ENCODE peak calls at places on chromosomes 5 and 9, in eight cellular contexts. O is suprapubic skin; F is activated T-cell treated with anti-CD3 and anti-CD28 coated beads for 24 hours; C is MCF 10A; X is mucosa of descending colon; T is stimulated activated CD8-positive, alpha-beta memory T cell treated with anti-CD3 and anti-CD28 coated beads, Interleukin-15, amount 100 ng/mL, for 1 hour; L is iris pigment epithelial cell; H is sciatic nerve. B is an unnamed sample.

GRCh38 chr9:34124923-34125322 is 1.6 kb downstream of the DCAF12 start:
- DNase-seq in O (no peak), F (no peak), C (peak), X (no peak), T (no peak), L (peak), H (no peak), B (peak)

GRCh38 chr9:85258823-85259370 is 482.9 kb downstream of the AGTPBP1 start:
- DNase-seq in O (peak), F (no peak), C (peak), X (peak), T (no peak), L (peak), H (peak), B (peak)

GRCh38 chr5:93899026-93899600 is 157.7 kb upstream of the POU5F2 start:
- DNase-seq in O (no peak), F (no peak), C (peak), X (no peak), T (no peak), L (no peak), H (no peak), B (peak)

GRCh38 chr9:12464910-12465512 is 228.2 kb upstream of the TYRP1 start:
- DNase-seq in O (no peak), F (no peak), C (peak), X (no peak), T (no peak), L (peak), H (no peak), B (peak)

GRCh38 chr9:109856785-109857184 is 76.8 kb downstream of the PALM2AKAP2 start:
- DNase-seq in O (no peak), F (no peak), C (no peak), X (no peak), T (no peak), L (peak), H (no peak), B (no peak)

GRCh38 chr5:501040-501832 is 23.0 kb downstream of the SLC9A3 start:
- DNase-seq in O (no peak), F (no peak), C (no peak), X (no peak), T (no peak), L (no peak), H (no peak), B (no peak)

GRCh38 chr9:134403682-134404301 is 77.5 kb downstream of the RXRA start:
- DNase-seq in O (no peak), F (no peak), C (no peak), X (no peak), T (no peak), L (peak), H (peak), B (no peak)

GRCh38 chr5:89499787-89500186 is 616.8 kb upstream of the MEF2C start:
- DNase-seq in O (no peak), F (no peak), C (no peak), X (no peak), T (no peak), L (no peak), H (no peak), B (no peak)

GRCh38 chr5:885529-885928 is 7.1 kb downstream of the BRD9 start:
- DNase-seq in O (no peak), F (no peak), C (no peak), X (no peak), T (no peak), L (no peak), H (no peak), B (no peak)

GRCh38 chr9:6068983-6069382 is 53.6 kb upstream of the RANBP6 start:
- DNase-seq in O (no peak), F (no peak), C (no peak), X (no peak), T (no peak), L (no peak), H (no peak), B (no peak)

GRCh38 chr5:124746916-124747769 is 704 bp upstream of the ZNF608 start:
- DNase-seq in O (peak), F (no peak), C (peak), X (peak), T (no peak), L (peak), H (peak), B (no peak)

GRCh38 chr9:69155341-69156030 is 18.6 kb upstream of the TJP2 start:
- DNase-seq in O (peak), F (no peak), C (no peak), X (no peak), T (no peak), L (no peak), H (no peak), B (no peak)

GRCh38 chr9:88663766-88664419 is 128.9 kb downstream of the NXNL2 start:
- DNase-seq in O (no peak), F (no peak), C (no peak), X (no peak), T (no peak), L (peak), H (no peak), B (no peak)